ENCODE peak calls at places on chromosomes 1 and 21, in five cellular contexts. One of them, this sample, is unnamed.

GRCh38 chr1:209646558-209646957 is 5.7 kb downstream of the LAMB3 start:
- DNase-seq in AG09319: no peak
- DNase-seq in activated CD4-positive, alpha-beta T cell treated with anti-CD3 and anti-CD28 coated beads, Interleukin-2, amount 50 U/mL, for 1 hour: no peak
- DNase-seq in effector CD4-positive, alpha-beta T cell: no peak
- DNase-seq in naive thymus-derived CD8-positive, alpha-beta T cell: no peak
- DNase-seq in this sample: no peak

GRCh38 chr1:111754964-111755320 is 759 bp upstream of the DDX20 start:
- DNase-seq in AG09319: no peak
- DNase-seq in activated CD4-positive, alpha-beta T cell treated with anti-CD3 and anti-CD28 coated beads, Interleukin-2, amount 50 U/mL, for 1 hour: no peak
- DNase-seq in effector CD4-positive, alpha-beta T cell: peak
- DNase-seq in naive thymus-derived CD8-positive, alpha-beta T cell: no peak
- DNase-seq in this sample: no peak

GRCh38 chr1:28781305-28781704 is 30.7 kb upstream of the OPRD1 start:
- DNase-seq in AG09319: no peak
- DNase-seq in activated CD4-positive, alpha-beta T cell treated with anti-CD3 and anti-CD28 coated beads, Interleukin-2, amount 50 U/mL, for 1 hour: no peak
- DNase-seq in effector CD4-positive, alpha-beta T cell: no peak
- DNase-seq in naive thymus-derived CD8-positive, alpha-beta T cell: no peak
- DNase-seq in this sample: no peak

GRCh38 chr1:184693011-184693410 is 61.6 kb downstream of the EDEM3 start:
- DNase-seq in AG09319: no peak
- DNase-seq in activated CD4-positive, alpha-beta T cell treated with anti-CD3 and anti-CD28 coated beads, Interleukin-2, amount 50 U/mL, for 1 hour: no peak
- DNase-seq in effector CD4-positive, alpha-beta T cell: no peak
- DNase-seq in naive thymus-derived CD8-positive, alpha-beta T cell: no peak
- DNase-seq in this sample: no peak

GRCh38 chr21:45225041-45225740 is 62.5 kb downstream of the POFUT2 start:
- DNase-seq in AG09319: no peak
- DNase-seq in activated CD4-positive, alpha-beta T cell treated with anti-CD3 and anti-CD28 coated beads, Interleukin-2, amount 50 U/mL, for 1 hour: no peak
- DNase-seq in effector CD4-positive, alpha-beta T cell: no peak
- DNase-seq in naive thymus-derived CD8-positive, alpha-beta T cell: no peak
- DNase-seq in this sample: no peak

GRCh38 chr1:52574594-52574993 is 21.7 kb upstream of the TUT4 start:
- DNase-seq in AG09319: peak
- DNase-seq in activated CD4-positive, alpha-beta T cell treated with anti-CD3 and anti-CD28 coated beads, Interleukin-2, amount 50 U/mL, for 1 hour: no peak
- DNase-seq in effector CD4-positive, alpha-beta T cell: no peak
- DNase-seq in naive thymus-derived CD8-positive, alpha-beta T cell: no peak
- DNase-seq in this sample: no peak

GRCh38 chr1:233796146-233796798 is 108.2 kb upstream of the SLC35F3 start:
- DNase-seq in AG09319: no peak
- DNase-seq in activated CD4-positive, alpha-beta T cell treated with anti-CD3 and anti-CD28 coated beads, Interleukin-2, amount 50 U/mL, for 1 hour: no peak
- DNase-seq in effector CD4-positive, alpha-beta T cell: no peak
- DNase-seq in naive thymus-derived CD8-positive, alpha-beta T cell: no peak
- DNase-seq in this sample: no peak

GRCh38 chr1:12594966-12595838 is 22.8 kb downstream of the DHRS3 start:
- DNase-seq in AG09319: no peak
- DNase-seq in activated CD4-positive, alpha-beta T cell treated with anti-CD3 and anti-CD28 coated beads, Interleukin-2, amount 50 U/mL, for 1 hour: peak
- DNase-seq in effector CD4-positive, alpha-beta T cell: no peak
- DNase-seq in naive thymus-derived CD8-positive, alpha-beta T cell: peak
- DNase-seq in this sample: no peak

GRCh38 chr1:153357076-153357852 is 390 bp upstream of the S100A9 start:
- DNase-seq in AG09319: no peak
- DNase-seq in activated CD4-positive, alpha-beta T cell treated with anti-CD3 and anti-CD28 coated beads, Interleukin-2, amount 50 U/mL, for 1 hour: no peak
- DNase-seq in effector CD4-positive, alpha-beta T cell: no peak
- DNase-seq in naive thymus-derived CD8-positive, alpha-beta T cell: no peak
- DNase-seq in this sample: no peak

GRCh38 chr21:36861595-36861883 is 104.9 kb downstream of the HLCS start:
- DNase-seq in AG09319: no peak
- DNase-seq in activated CD4-positive, alpha-beta T cell treated with anti-CD3 and anti-CD28 coated beads, Interleukin-2, amount 50 U/mL, for 1 hour: no peak
- DNase-seq in effector CD4-positive, alpha-beta T cell: no peak
- DNase-seq in naive thymus-derived CD8-positive, alpha-beta T cell: no peak
- DNase-seq in this sample: no peak

GRCh38 chr1:148318123-148318899 is 164.8 kb downstream of the PPIAL4G start:
- DNase-seq in AG09319: no peak
- DNase-seq in activated CD4-positive, alpha-beta T cell treated with anti-CD3 and anti-CD28 coated beads, Interleukin-2, amount 50 U/mL, for 1 hour: peak
- DNase-seq in effector CD4-positive, alpha-beta T cell: peak
- DNase-seq in naive thymus-derived CD8-positive, alpha-beta T cell: peak
- DNase-seq in this sample: peak

GRCh38 chr1:202005958-202006357 is 4.4 kb upstream of the ELF3 start:
- DNase-seq in AG09319: no peak
- DNase-seq in activated CD4-positive, alpha-beta T cell treated with anti-CD3 and anti-CD28 coated beads, Interleukin-2, amount 50 U/mL, for 1 hour: no peak
- DNase-seq in effector CD4-positive, alpha-beta T cell: no peak
- DNase-seq in naive thymus-derived CD8-positive, alpha-beta T cell: no peak
- DNase-seq in this sample: no peak

GRCh38 chr1:160748182-160748876 is 9.3 kb downstream of the SLAMF7 start:
- DNase-seq in AG09319: no peak
- DNase-seq in activated CD4-positive, alpha-beta T cell treated with anti-CD3 and anti-CD28 coated beads, Interleukin-2, amount 50 U/mL, for 1 hour: no peak
- DNase-seq in effector CD4-positive, alpha-beta T cell: no peak
- DNase-seq in naive thymus-derived CD8-positive, alpha-beta T cell: no peak
- DNase-seq in this sample: no peak

GRCh38 chr1:76571248-76571647 is 296.0 kb upstream of the ST6GALNAC5 start:
- DNase-seq in AG09319: no peak
- DNase-seq in activated CD4-positive, alpha-beta T cell treated with anti-CD3 and anti-CD28 coated beads, Interleukin-2, amount 50 U/mL, for 1 hour: no peak
- DNase-seq in effector CD4-positive, alpha-beta T cell: no peak
- DNase-seq in naive thymus-derived CD8-positive, alpha-beta T cell: no peak
- DNase-seq in this sample: no peak

GRCh38 chr1:221487781-221488520 is 253.9 kb downstream of the DUSP10 start:
- DNase-seq in AG09319: peak
- DNase-seq in activated CD4-positive, alpha-beta T cell treated with anti-CD3 and anti-CD28 coated beads, Interleukin-2, amount 50 U/mL, for 1 hour: no peak
- DNase-seq in effector CD4-positive, alpha-beta T cell: no peak
- DNase-seq in naive thymus-derived CD8-positive, alpha-beta T cell: no peak
- DNase-seq in this sample: no peak

GRCh38 chr1:160618327-160618726 is 28.5 kb downstream of the SLAMF1 start:
- DNase-seq in AG09319: no peak
- DNase-seq in activated CD4-positive, alpha-beta T cell treated with anti-CD3 and anti-CD28 coated beads, Interleukin-2, amount 50 U/mL, for 1 hour: no peak
- DNase-seq in effector CD4-positive, alpha-beta T cell: no peak
- DNase-seq in naive thymus-derived CD8-positive, alpha-beta T cell: no peak
- DNase-seq in this sample: no peak

GRCh38 chr1:198272492-198272891 is 115.7 kb downstream of the NEK7 start:
- DNase-seq in AG09319: no peak
- DNase-seq in activated CD4-positive, alpha-beta T cell treated with anti-CD3 and anti-CD28 coated beads, Interleukin-2, amount 50 U/mL, for 1 hour: no peak
- DNase-seq in effector CD4-positive, alpha-beta T cell: no peak
- DNase-seq in naive thymus-derived CD8-positive, alpha-beta T cell: no peak
- DNase-seq in this sample: no peak

GRCh38 chr21:31604591-31605190 is 54.8 kb upstream of the SOD1 start:
- DNase-seq in AG09319: peak
- DNase-seq in activated CD4-positive, alpha-beta T cell treated with anti-CD3 and anti-CD28 coated beads, Interleukin-2, amount 50 U/mL, for 1 hour: peak
- DNase-seq in effector CD4-positive, alpha-beta T cell: peak
- DNase-seq in naive thymus-derived CD8-positive, alpha-beta T cell: peak
- DNase-seq in this sample: peak